ENCODE peak calls at places on chromosomes 4 and X, in nine cellular contexts. E is non-pigmented ciliary epithelial cell; X is activated T-cell treated with anti-CD3 and anti-CD28 coated beads for 1 hour; Z is K562; C is upper lobe of right lung; V is HTR-8/SVneo; G is iris pigment epithelial cell; P is dorsolateral prefrontal cortex; N is stimulated activated CD4-positive, alpha-beta T cell treated with anti-CD3 and anti-CD28 coated beads, Interleukin-4, amount 100 ng/mL, for 4 hours. S is an unnamed sample.

GRCh38 chr4:27154706-27155105 is 294.1 kb downstream of the STIM2 start:
- DNase-seq in E (peak; percentile 81), N (no peak), C (no peak), G (peak; percentile 28), P (no peak), X (no peak), V (peak; percentile 26), Z (no peak), S (peak; percentile 68)

GRCh38 chrX:46575991-46576392 is 2.4 kb downstream of the CHST7 start:
- DNase-seq in E (no peak), C (no peak), N (no peak), G (peak; percentile 57), Z (no peak), P (no peak), V (no peak), X (no peak), S (no peak)

GRCh38 chrX:108071578-108071977 is 19.8 kb downstream of the PSMD10 start:
- DNase-seq in Z (no peak), X (no peak), N (no peak), C (no peak), V (no peak), P (no peak), G (no peak), E (no peak), S (no peak)

GRCh38 chrX:136260801-136261200 is 9.6 kb upstream of the MAP7D3 start:
- DNase-seq in X (no peak), C (no peak), P (no peak), E (peak; percentile 53), N (no peak), G (peak; percentile 88), Z (no peak), V (no peak), S (peak; percentile 2)

GRCh38 chr4:176188654-176189053 is 6.7 kb downstream of the SPATA4 start:
- DNase-seq in P (no peak), X (no peak), E (no peak), N (no peak), Z (no peak), V (no peak), C (no peak), G (no peak), S (no peak)

GRCh38 chrX:17842769-17843525 is 18.2 kb downstream of the RAI2 start:
- DNase-seq in N (no peak), V (no peak), G (no peak), X (no peak), E (no peak), P (no peak), Z (no peak), C (no peak), S (no peak)

GRCh38 chr4:22512306-22512705 is 3.6 kb downstream of the ADGRA3 start:
- DNase-seq in G (no peak), P (no peak), Z (no peak), C (no peak), V (no peak), N (no peak), X (no peak), E (no peak), S (no peak)

GRCh38 chr4:78129383-78130108 is 72.4 kb downstream of the FRAS1 start:
- DNase-seq in N (no peak), Z (no peak), C (no peak), P (no peak), V (no peak), E (no peak), G (no peak), X (no peak), S (no peak)

GRCh38 chrX:130778773-130779172 is 124.2 kb downstream of the ENOX2 start:
- DNase-seq in P (no peak), E (no peak), Z (no peak), G (peak; percentile 10), X (no peak), C (no peak), V (no peak), N (no peak), S (no peak)

S was measured in T1000.